ENCODE peak calls at places on chromosomes 3 and 15, in seven cellular contexts. One of them, this sample, is unnamed.

GRCh38 chr15:70604671-70605070 is 158.7 kb downstream of the UACA start:
- DNase-seq in stimulated activated CD8-positive, alpha-beta memory T cell treated with anti-CD3 and anti-CD28 coated beads, Interleukin-4, amount 100 ng/mL, for 1 hour: no peak
- DNase-seq in activated T-helper 1 cell treated with anti-CD3 and anti-CD28 coated beads, Interleukin-12 subunit alpha, Interleukin-12 subunit beta, Interleukin-2, Interleukin-4 antibody, amounts not matched to agents 30 ng/mL and 10 ng/mL and 1 ng/mL, durations not matched to agents 14 hours and 24 hours and 36 hours: no peak
- DNase-seq in H54: no peak
- DNase-seq in NCI-H2107: peak; percentile 1
- DNase-seq in fibroblast of lung: no peak
- DNase-seq in mucosa of descending colon: no peak
- DNase-seq in this sample: no peak

GRCh38 chr3:46926039-46926438 is 48.5 kb downstream of the PTH1R start:
- DNase-seq in mucosa of descending colon: peak; percentile 45
- DNase-seq in H54: no peak
- DNase-seq in stimulated activated CD8-positive, alpha-beta memory T cell treated with anti-CD3 and anti-CD28 coated beads, Interleukin-4, amount 100 ng/mL, for 1 hour: no peak
- DNase-seq in activated T-helper 1 cell treated with anti-CD3 and anti-CD28 coated beads, Interleukin-12 subunit alpha, Interleukin-12 subunit beta, Interleukin-2, Interleukin-4 antibody, amounts not matched to agents 30 ng/mL and 10 ng/mL and 1 ng/mL, durations not matched to agents 14 hours and 24 hours and 36 hours: no peak
- DNase-seq in fibroblast of lung: peak; percentile 79
- DNase-seq in NCI-H2107: no peak
- DNase-seq in this sample: peak; percentile 9

GRCh38 chr3:134568790-134569189 is 82.0 kb downstream of the KY start:
- DNase-seq in mucosa of descending colon: no peak
- DNase-seq in fibroblast of lung: no peak
- DNase-seq in H54: no peak
- DNase-seq in activated T-helper 1 cell treated with anti-CD3 and anti-CD28 coated beads, Interleukin-12 subunit alpha, Interleukin-12 subunit beta, Interleukin-2, Interleukin-4 antibody, amounts not matched to agents 30 ng/mL and 10 ng/mL and 1 ng/mL, durations not matched to agents 14 hours and 24 hours and 36 hours: no peak
- DNase-seq in stimulated activated CD8-positive, alpha-beta memory T cell treated with anti-CD3 and anti-CD28 coated beads, Interleukin-4, amount 100 ng/mL, for 1 hour: no peak
- DNase-seq in NCI-H2107: no peak
- DNase-seq in this sample: no peak

GRCh38 chr15:84638103-84638502 is 16.0 kb downstream of the WDR73 start:
- DNase-seq in activated T-helper 1 cell treated with anti-CD3 and anti-CD28 coated beads, Interleukin-12 subunit alpha, Interleukin-12 subunit beta, Interleukin-2, Interleukin-4 antibody, amounts not matched to agents 30 ng/mL and 10 ng/mL and 1 ng/mL, durations not matched to agents 14 hours and 24 hours and 36 hours: no peak
- DNase-seq in stimulated activated CD8-positive, alpha-beta memory T cell treated with anti-CD3 and anti-CD28 coated beads, Interleukin-4, amount 100 ng/mL, for 1 hour: no peak
- DNase-seq in fibroblast of lung: no peak
- DNase-seq in NCI-H2107: no peak
- DNase-seq in H54: no peak
- DNase-seq in mucosa of descending colon: no peak
- DNase-seq in this sample: no peak

GRCh38 chr3:44984335-44984734 is 8.3 kb downstream of the EXOSC7 start:
- DNase-seq in H54: no peak
- DNase-seq in activated T-helper 1 cell treated with anti-CD3 and anti-CD28 coated beads, Interleukin-12 subunit alpha, Interleukin-12 subunit beta, Interleukin-2, Interleukin-4 antibody, amounts not matched to agents 30 ng/mL and 10 ng/mL and 1 ng/mL, durations not matched to agents 14 hours and 24 hours and 36 hours: no peak
- DNase-seq in fibroblast of lung: no peak
- DNase-seq in NCI-H2107: no peak
- DNase-seq in mucosa of descending colon: no peak
- DNase-seq in stimulated activated CD8-positive, alpha-beta memory T cell treated with anti-CD3 and anti-CD28 coated beads, Interleukin-4, amount 100 ng/mL, for 1 hour: no peak
- DNase-seq in this sample: no peak

GRCh38 chr3:13229291-13229949 is 156.2 kb upstream of the IQSEC1 start:
- DNase-seq in H54: no peak
- DNase-seq in stimulated activated CD8-positive, alpha-beta memory T cell treated with anti-CD3 and anti-CD28 coated beads, Interleukin-4, amount 100 ng/mL, for 1 hour: no peak
- DNase-seq in activated T-helper 1 cell treated with anti-CD3 and anti-CD28 coated beads, Interleukin-12 subunit alpha, Interleukin-12 subunit beta, Interleukin-2, Interleukin-4 antibody, amounts not matched to agents 30 ng/mL and 10 ng/mL and 1 ng/mL, durations not matched to agents 14 hours and 24 hours and 36 hours: no peak
- DNase-seq in mucosa of descending colon: no peak
- DNase-seq in fibroblast of lung: peak; percentile 6
- DNase-seq in NCI-H2107: no peak
- DNase-seq in this sample: no peak

GRCh38 chr3:110650752-110651151 is 420.9 kb upstream of the NECTIN3 start:
- DNase-seq in activated T-helper 1 cell treated with anti-CD3 and anti-CD28 coated beads, Interleukin-12 subunit alpha, Interleukin-12 subunit beta, Interleukin-2, Interleukin-4 antibody, amounts not matched to agents 30 ng/mL and 10 ng/mL and 1 ng/mL, durations not matched to agents 14 hours and 24 hours and 36 hours: no peak
- DNase-seq in H54: no peak
- DNase-seq in stimulated activated CD8-positive, alpha-beta memory T cell treated with anti-CD3 and anti-CD28 coated beads, Interleukin-4, amount 100 ng/mL, for 1 hour: no peak
- DNase-seq in mucosa of descending colon: no peak
- DNase-seq in fibroblast of lung: peak; percentile 55
- DNase-seq in NCI-H2107: no peak
- DNase-seq in this sample: peak; percentile 24

GRCh38 chr3:134643150-134643675 is 7.6 kb downstream of the KY start:
- DNase-seq in H54: no peak
- DNase-seq in NCI-H2107: no peak
- DNase-seq in mucosa of descending colon: no peak
- DNase-seq in fibroblast of lung: no peak
- DNase-seq in stimulated activated CD8-positive, alpha-beta memory T cell treated with anti-CD3 and anti-CD28 coated beads, Interleukin-4, amount 100 ng/mL, for 1 hour: no peak
- DNase-seq in activated T-helper 1 cell treated with anti-CD3 and anti-CD28 coated beads, Interleukin-12 subunit alpha, Interleukin-12 subunit beta, Interleukin-2, Interleukin-4 antibody, amounts not matched to agents 30 ng/mL and 10 ng/mL and 1 ng/mL, durations not matched to agents 14 hours and 24 hours and 36 hours: no peak
- DNase-seq in this sample: no peak

GRCh38 chr3:65953881-65954733 is 84.6 kb downstream of the MAGI1 start:
- DNase-seq in NCI-H2107: no peak
- DNase-seq in fibroblast of lung: peak; percentile 44
- DNase-seq in activated T-helper 1 cell treated with anti-CD3 and anti-CD28 coated beads, Interleukin-12 subunit alpha, Interleukin-12 subunit beta, Interleukin-2, Interleukin-4 antibody, amounts not matched to agents 30 ng/mL and 10 ng/mL and 1 ng/mL, durations not matched to agents 14 hours and 24 hours and 36 hours: no peak
- DNase-seq in mucosa of descending colon: peak; percentile 76
- DNase-seq in stimulated activated CD8-positive, alpha-beta memory T cell treated with anti-CD3 and anti-CD28 coated beads, Interleukin-4, amount 100 ng/mL, for 1 hour: no peak
- DNase-seq in H54: no peak
- DNase-seq in this sample: peak; percentile 31

GRCh38 chr3:190826018-190826417 is 36.5 kb downstream of the GMNC start:
- DNase-seq in H54: no peak
- DNase-seq in fibroblast of lung: peak; percentile 51
- DNase-seq in NCI-H2107: no peak
- DNase-seq in activated T-helper 1 cell treated with anti-CD3 and anti-CD28 coated beads, Interleukin-12 subunit alpha, Interleukin-12 subunit beta, Interleukin-2, Interleukin-4 antibody, amounts not matched to agents 30 ng/mL and 10 ng/mL and 1 ng/mL, durations not matched to agents 14 hours and 24 hours and 36 hours: no peak
- DNase-seq in stimulated activated CD8-positive, alpha-beta memory T cell treated with anti-CD3 and anti-CD28 coated beads, Interleukin-4, amount 100 ng/mL, for 1 hour: no peak
- DNase-seq in mucosa of descending colon: no peak
- DNase-seq in this sample: peak; percentile 88

GRCh38 chr15:54089776-54090175 is 111.5 kb downstream of the UNC13C start:
- DNase-seq in stimulated activated CD8-positive, alpha-beta memory T cell treated with anti-CD3 and anti-CD28 coated beads, Interleukin-4, amount 100 ng/mL, for 1 hour: no peak
- DNase-seq in NCI-H2107: no peak
- DNase-seq in mucosa of descending colon: no peak
- DNase-seq in H54: no peak
- DNase-seq in fibroblast of lung: no peak
- DNase-seq in activated T-helper 1 cell treated with anti-CD3 and anti-CD28 coated beads, Interleukin-12 subunit alpha, Interleukin-12 subunit beta, Interleukin-2, Interleukin-4 antibody, amounts not matched to agents 30 ng/mL and 10 ng/mL and 1 ng/mL, durations not matched to agents 14 hours and 24 hours and 36 hours: no peak
- DNase-seq in this sample: no peak

GRCh38 chr3:182920515-182921084 is 59.7 kb downstream of the DCUN1D1 start:
- DNase-seq in NCI-H2107: no peak
- DNase-seq in fibroblast of lung: peak; percentile 20
- DNase-seq in mucosa of descending colon: no peak
- DNase-seq in activated T-helper 1 cell treated with anti-CD3 and anti-CD28 coated beads, Interleukin-12 subunit alpha, Interleukin-12 subunit beta, Interleukin-2, Interleukin-4 antibody, amounts not matched to agents 30 ng/mL and 10 ng/mL and 1 ng/mL, durations not matched to agents 14 hours and 24 hours and 36 hours: no peak
- DNase-seq in stimulated activated CD8-positive, alpha-beta memory T cell treated with anti-CD3 and anti-CD28 coated beads, Interleukin-4, amount 100 ng/mL, for 1 hour: no peak
- DNase-seq in H54: no peak
- DNase-seq in this sample: no peak

This sample was measured in astrocyte of the cerebellum.